ENCODE peak calls at places on chromosomes 4 and X, in four cellular contexts. Z, E, H and O are unnamed samples.

GRCh38 chrX:7027071-7027470 is 120.4 kb upstream of the STS start:
- DNase-seq in Z (no peak), H (no peak), E (no peak), O (peak; percentile 24)

GRCh38 chrX:67939270-67939669 is 395.4 kb downstream of the AR start:
- DNase-seq in Z (no peak), E (no peak), H (no peak), O (no peak)

GRCh38 chr4:100311181-100311580 is 120.9 kb upstream of the DDIT4L start:
- DNase-seq in H (no peak), Z (no peak), E (peak; percentile 26), O (no peak)

GRCh38 chr4:39941682-39942217 is 36.0 kb downstream of the PDS5A start:
- DNase-seq in H (no peak), Z (no peak), E (no peak), O (no peak)

GRCh38 chrX:9913041-9913440 is 54.1 kb upstream of the CLDN34 start:
- DNase-seq in H (no peak), E (peak; percentile 67), Z (no peak), O (no peak)

GRCh38 chr4:182938213-182938645 is 21.0 kb upstream of the DCTD start:
- DNase-seq in Z (peak; percentile 80), H (peak; percentile 71), E (peak; percentile 74), O (peak; percentile 82)

GRCh38 chr4:133059117-133059516 is 90.0 kb upstream of the PCDH10 start:
- DNase-seq in Z (no peak), H (no peak), E (no peak), O (no peak)

GRCh38 chr4:163484906-163485305 is 9.6 kb upstream of the TMA16 start:
- DNase-seq in Z (no peak), H (peak; percentile 29), E (peak; percentile 47), O (peak; percentile 43)

GRCh38 chr4:146488495-146489174 is 33.1 kb downstream of the SLC10A7 start:
- DNase-seq in E (no peak), H (no peak), Z (no peak), O (no peak)

GRCh38 chr4:22733816-22734215 is 41.1 kb downstream of the GBA3 start:
- DNase-seq in H (no peak), E (no peak), Z (no peak), O (no peak)

GRCh38 chrX:3129256-3129655 is 88.0 kb downstream of the ARSF start:
- DNase-seq in E (no peak), H (no peak), Z (no peak), O (no peak)

GRCh38 chr4:1296324-1297022 is 6.8 kb downstream of the MAEA start:
- DNase-seq in Z (no peak), E (no peak), H (no peak), O (no peak)

GRCh38 chr4:99655315-99656081 is 2.1 kb downstream of the C4orf54 start:
- DNase-seq in H (peak; percentile 61), E (peak; percentile 40), Z (no peak), O (no peak)

GRCh38 chrX:110183314-110183713 is 134.6 kb downstream of the AMMECR1 start:
- DNase-seq in H (no peak), E (no peak), Z (no peak), O (no peak)

GRCh38 chr4:27245216-27245615 is 384.6 kb downstream of the STIM2 start:
- DNase-seq in Z (no peak), E (peak; percentile 62), H (no peak), O (no peak)

GRCh38 chrX:108945883-108946523 is 209.6 kb upstream of the IRS4 start:
- DNase-seq in H (no peak), E (no peak), Z (no peak), O (no peak)

GRCh38 chrX:257681-258289 is 23.4 kb upstream of the PLCXD1 start:
- DNase-seq in H (no peak), Z (no peak), E (no peak), O (peak; percentile 11)

GRCh38 chr4:46425775-46426400 is 36.0 kb upstream of the GABRA2 start:
- DNase-seq in E (no peak), Z (no peak), H (no peak), O (no peak)

GRCh38 chr4:30847157-30847556 is 127.0 kb downstream of the PCDH7 start:
- DNase-seq in Z (no peak), H (no peak), E (no peak), O (no peak)

GRCh38 chr4:1717129-1718094 is 3.7 kb downstream of the TMEM129 start:
- DNase-seq in E (no peak), H (no peak), Z (no peak), O (no peak)

GRCh38 chrX:25534096-25534495 is 518.3 kb upstream of the ARX start:
- DNase-seq in H (no peak), E (no peak), Z (no peak), O (no peak)

GRCh38 chr4:168483786-168484185 is 3.5 kb upstream of the DDX60L start:
- DNase-seq in E (peak; percentile 84), Z (no peak), H (no peak), O (no peak)

GRCh38 chr4:18669390-18669789 is 647.8 kb upstream of the LCORL start:
- DNase-seq in Z (no peak), H (no peak), E (no peak), O (no peak)

GRCh38 chrX:19670854-19671620 is 155.7 kb upstream of the MAP3K15 start:
- DNase-seq in E (peak; percentile 85), H (peak; percentile 39), Z (peak; percentile 60), O (peak; percentile 67)

GRCh38 chrX:106007815-106008214 is 30.7 kb downstream of the SERPINA7 start:
- DNase-seq in Z (no peak), E (no peak), H (no peak), O (no peak)

GRCh38 chr4:88673886-88674285 is 23.7 kb downstream of the NAP1L5 start:
- DNase-seq in H (no peak), E (no peak), Z (no peak), O (no peak)

GRCh38 chr4:144611850-144612249 is 34.1 kb upstream of the HHIP start:
- DNase-seq in Z (no peak), E (peak; percentile 45), H (no peak), O (no peak)

GRCh38 chr4:1547131-1547862 is 136.8 kb downstream of the FAM53A start:
- DNase-seq in H (no peak), Z (no peak), E (no peak), O (no peak)

GRCh38 chr4:144591401-144591800 is 54.6 kb upstream of the HHIP start:
- DNase-seq in E (peak; percentile 83), Z (no peak), H (no peak), O (peak; percentile 68)

GRCh38 chr4:26219206-26219605 is 101.6 kb upstream of the RBPJ start:
- DNase-seq in H (no peak), E (no peak), Z (no peak), O (no peak)

GRCh38 chr4:147782087-147782781 is 50.3 kb downstream of the ARHGAP10 start:
- DNase-seq in E (peak; percentile 49), H (no peak), Z (no peak), O (no peak)
- H3K4me1 ChIP-seq in E (peaks cover 22% of the 10 kb centered on the region), H (peaks cover 4% of the 10 kb centered on the region), Z (peaks cover 61% of the 10 kb centered on the region), O (no peaks in the 10 kb centered on the region)

DNA sequence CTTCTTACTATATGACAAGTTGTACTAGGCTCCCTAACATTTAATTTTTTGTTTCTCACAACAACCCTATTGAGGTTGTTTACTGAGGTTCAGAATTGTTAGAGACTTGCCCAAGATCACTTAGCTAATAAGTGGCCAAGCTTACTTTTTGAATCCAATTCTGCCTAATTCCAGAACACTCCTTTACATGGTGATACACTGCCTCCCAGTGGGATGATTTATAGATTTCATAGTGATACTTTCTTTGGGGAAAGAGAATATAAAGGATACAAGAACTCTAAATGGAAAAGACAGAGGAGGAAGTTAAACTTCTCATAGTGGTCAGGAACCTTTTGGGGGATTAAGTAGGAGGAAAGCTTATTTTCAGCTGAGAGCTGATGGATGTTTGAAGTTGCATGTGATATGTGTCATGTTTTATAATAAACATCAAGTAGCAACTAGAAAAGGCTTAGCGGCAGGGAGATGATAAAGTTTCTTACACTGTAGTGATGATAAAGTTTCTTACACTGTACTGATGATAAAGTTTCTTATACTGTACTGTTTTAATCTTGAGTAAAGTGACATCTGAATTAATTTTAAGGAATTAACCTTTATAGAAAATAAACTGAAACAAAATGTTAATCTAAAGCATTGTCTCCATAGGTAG is 15.3 kb downstream of the STAG2 start:
- DNase-seq in H (no peak), E (peak; percentile 55), Z (no peak), O (no peak)
- H3K4me1 ChIP-seq in H (no peaks in the 10 kb centered on the region), E (peaks cover 24% of the 10 kb centered on the region), Z (peaks cover 13% of the 10 kb centered on the region), O (no peaks in the 10 kb centered on the region)

DNA sequence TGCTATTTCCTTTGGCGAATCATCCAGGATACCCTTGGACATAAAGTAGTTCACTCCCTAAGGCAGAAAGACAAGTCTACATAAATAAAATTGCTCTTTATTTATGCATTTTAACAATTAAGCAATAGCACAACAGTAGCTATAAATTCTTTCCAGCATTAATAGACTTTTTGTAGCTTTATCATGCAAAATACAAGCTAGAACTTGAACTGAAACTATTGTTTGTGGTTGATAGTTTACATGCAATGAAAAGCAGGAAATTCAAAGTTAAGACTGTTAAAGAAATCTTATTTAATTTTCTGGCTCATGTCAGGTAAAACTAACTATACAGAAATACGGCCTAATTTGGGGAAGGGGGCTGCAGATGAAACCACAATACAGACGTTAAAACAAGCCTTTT is 42.3 kb downstream of the FBXO8 start:
- DNase-seq in H (no peak), E (no peak), Z (no peak), O (no peak)
- H3K4me1 ChIP-seq in H (no peaks in the 10 kb centered on the region), E (peaks cover 9% of the 10 kb centered on the region), Z (no peaks in the 10 kb centered on the region), O (no peaks in the 10 kb centered on the region)

GRCh38 chr4:3302786-3303444 is 10.1 kb downstream of the RGS12 start:
- DNase-seq in H (no peak), E (no peak), Z (no peak), O (peak; percentile 17)
- H3K4me1 ChIP-seq in H (peaks cover 8% of the 10 kb centered on the region), E (peaks cover 14% of the 10 kb centered on the region), Z (peaks cover 45% of the 10 kb centered on the region), O (peaks cover 6% of the 10 kb centered on the region)